ENCODE peak calls at places on chromosome 11, in ten cellular contexts. One of them, this sample, is unnamed.
A peak's percentile ranks its signal among the peaks of the same experiment; 100 is the strongest.

GRCh38 chr11:21485011-21485410 is 707.9 kb upstream of the ANO5 start:
- DNase-seq in GM12878: no peak
- DNase-seq in CD8-positive, alpha-beta T cell: no peak
- DNase-seq in foreskin fibroblast: no peak
- DNase-seq in AG09319: no peak
- DNase-seq in endothelial cell: no peak
- DNase-seq in epithelial cell of proximal tubule: no peak
- DNase-seq in CD4-positive, alpha-beta T cell: no peak
- DNase-seq in GM20000: no peak
- DNase-seq in AG09309: no peak
- DNase-seq in this sample: no peak

GRCh38 chr11:7890417-7891179 is 40.5 kb downstream of the OR10A6 start:
- DNase-seq in GM12878: no peak
- DNase-seq in CD8-positive, alpha-beta T cell: no peak
- DNase-seq in foreskin fibroblast: no peak
- DNase-seq in AG09319: no peak
- DNase-seq in endothelial cell: peak; percentile 48
- DNase-seq in epithelial cell of proximal tubule: peak; percentile 64
- DNase-seq in CD4-positive, alpha-beta T cell: no peak
- DNase-seq in GM20000: no peak
- DNase-seq in AG09309: no peak
- DNase-seq in this sample: peak; percentile 18

GRCh38 chr11:9092085-9092484 is 686 bp upstream of the SCUBE2 start:
- DNase-seq in GM12878: no peak
- DNase-seq in CD8-positive, alpha-beta T cell: no peak
- DNase-seq in foreskin fibroblast: no peak
- DNase-seq in AG09319: no peak
- DNase-seq in endothelial cell: no peak
- DNase-seq in epithelial cell of proximal tubule: no peak
- DNase-seq in CD4-positive, alpha-beta T cell: no peak
- DNase-seq in GM20000: peak; percentile 25
- DNase-seq in AG09309: no peak
- DNase-seq in this sample: no peak

GRCh38 chr11:95853138-95853537 is 62.8 kb downstream of the CEP57 start:
- DNase-seq in GM12878: no peak
- DNase-seq in CD8-positive, alpha-beta T cell: no peak
- DNase-seq in foreskin fibroblast: no peak
- DNase-seq in AG09319: no peak
- DNase-seq in endothelial cell: no peak
- DNase-seq in epithelial cell of proximal tubule: no peak
- DNase-seq in CD4-positive, alpha-beta T cell: no peak
- DNase-seq in GM20000: no peak
- DNase-seq in AG09309: no peak
- DNase-seq in this sample: no peak

GRCh38 chr11:28673687-28674431 is 565.7 kb downstream of the METTL15 start:
- DNase-seq in GM12878: no peak
- DNase-seq in CD8-positive, alpha-beta T cell: no peak
- DNase-seq in foreskin fibroblast: peak; percentile 47
- DNase-seq in AG09319: peak; percentile 92
- DNase-seq in endothelial cell: no peak
- DNase-seq in epithelial cell of proximal tubule: no peak
- DNase-seq in CD4-positive, alpha-beta T cell: no peak
- DNase-seq in GM20000: no peak
- DNase-seq in AG09309: peak; percentile 76
- DNase-seq in this sample: no peak

GRCh38 chr11:4191031-4191571 is 96.5 kb downstream of the RRM1 start:
- DNase-seq in GM12878: no peak
- DNase-seq in CD8-positive, alpha-beta T cell: no peak
- DNase-seq in foreskin fibroblast: no peak
- DNase-seq in AG09319: no peak
- DNase-seq in endothelial cell: no peak
- DNase-seq in epithelial cell of proximal tubule: no peak
- DNase-seq in CD4-positive, alpha-beta T cell: no peak
- DNase-seq in GM20000: no peak
- DNase-seq in AG09309: no peak
- DNase-seq in this sample: no peak

GRCh38 chr11:5684627-5685362 is at the start of gene TRIM5:
- DNase-seq in GM12878: peak; percentile 86
- DNase-seq in CD8-positive, alpha-beta T cell: peak; percentile 58
- DNase-seq in foreskin fibroblast: peak; percentile 92
- DNase-seq in AG09319: peak; percentile 90
- DNase-seq in endothelial cell: peak; percentile 78
- DNase-seq in epithelial cell of proximal tubule: peak; percentile 94
- DNase-seq in CD4-positive, alpha-beta T cell: peak; percentile 78
- DNase-seq in GM20000: peak; percentile 90
- DNase-seq in AG09309: peak; percentile 95
- DNase-seq in this sample: peak; percentile 73

GRCh38 chr11:102924851-102925380 is 30.6 kb downstream of the MMP13 start:
- DNase-seq in GM12878: no peak
- DNase-seq in CD8-positive, alpha-beta T cell: no peak
- DNase-seq in foreskin fibroblast: peak; percentile 60
- DNase-seq in AG09319: no peak
- DNase-seq in endothelial cell: no peak
- DNase-seq in epithelial cell of proximal tubule: no peak
- DNase-seq in CD4-positive, alpha-beta T cell: no peak
- DNase-seq in GM20000: no peak
- DNase-seq in AG09309: no peak
- DNase-seq in this sample: no peak

GRCh38 chr11:105610796-105611361 is 1.0 kb downstream of the GRIA4 start:
- DNase-seq in GM12878: no peak
- DNase-seq in CD8-positive, alpha-beta T cell: no peak
- DNase-seq in foreskin fibroblast: no peak
- DNase-seq in AG09319: no peak
- DNase-seq in endothelial cell: no peak
- DNase-seq in epithelial cell of proximal tubule: no peak
- DNase-seq in CD4-positive, alpha-beta T cell: no peak
- DNase-seq in GM20000: no peak
- DNase-seq in AG09309: no peak
- DNase-seq in this sample: no peak

GRCh38 chr11:74123008-74123448 is 47.8 kb downstream of the C2CD3 start:
- DNase-seq in GM12878: no peak
- DNase-seq in CD8-positive, alpha-beta T cell: no peak
- DNase-seq in foreskin fibroblast: no peak
- DNase-seq in AG09319: no peak
- DNase-seq in endothelial cell: no peak
- DNase-seq in epithelial cell of proximal tubule: no peak
- DNase-seq in CD4-positive, alpha-beta T cell: no peak
- DNase-seq in GM20000: no peak
- DNase-seq in AG09309: no peak
- DNase-seq in this sample: no peak
- TF ChIP-seq CTCF in GM12878: no peak
- TF ChIP-seq CTCF in CD8-positive, alpha-beta T cell: no peak
- TF ChIP-seq CTCF in foreskin fibroblast: no peak
- TF ChIP-seq CTCF in AG09319: peak; percentile 20
- TF ChIP-seq CTCF in endothelial cell: no peak
- TF ChIP-seq CTCF in epithelial cell of proximal tubule: peak; percentile 14
- TF ChIP-seq CTCF in CD4-positive, alpha-beta T cell: no peak
- TF ChIP-seq CTCF in GM20000: no peak
- TF ChIP-seq CTCF in AG09309: peak; percentile 35
- TF ChIP-seq CTCF in this sample: no peak

GRCh38 chr11:118068206-118068944 is 8.5 kb upstream of the TMPRSS4 start:
- DNase-seq in GM12878: no peak
- DNase-seq in CD8-positive, alpha-beta T cell: no peak
- DNase-seq in foreskin fibroblast: no peak
- DNase-seq in AG09319: no peak
- DNase-seq in endothelial cell: peak; percentile 52
- DNase-seq in epithelial cell of proximal tubule: no peak
- DNase-seq in CD4-positive, alpha-beta T cell: no peak
- DNase-seq in GM20000: no peak
- DNase-seq in AG09309: no peak
- DNase-seq in this sample: peak; percentile 47
- TF ChIP-seq CTCF in GM12878: no peak
- TF ChIP-seq CTCF in CD8-positive, alpha-beta T cell: no peak
- TF ChIP-seq CTCF in foreskin fibroblast: no peak
- TF ChIP-seq CTCF in AG09319: no peak
- TF ChIP-seq CTCF in endothelial cell: no peak
- TF ChIP-seq CTCF in epithelial cell of proximal tubule: peak; percentile 20
- TF ChIP-seq CTCF in CD4-positive, alpha-beta T cell: no peak
- TF ChIP-seq CTCF in GM20000: no peak
- TF ChIP-seq CTCF in AG09309: no peak
- TF ChIP-seq CTCF in this sample: peak; percentile 36

DNA sequence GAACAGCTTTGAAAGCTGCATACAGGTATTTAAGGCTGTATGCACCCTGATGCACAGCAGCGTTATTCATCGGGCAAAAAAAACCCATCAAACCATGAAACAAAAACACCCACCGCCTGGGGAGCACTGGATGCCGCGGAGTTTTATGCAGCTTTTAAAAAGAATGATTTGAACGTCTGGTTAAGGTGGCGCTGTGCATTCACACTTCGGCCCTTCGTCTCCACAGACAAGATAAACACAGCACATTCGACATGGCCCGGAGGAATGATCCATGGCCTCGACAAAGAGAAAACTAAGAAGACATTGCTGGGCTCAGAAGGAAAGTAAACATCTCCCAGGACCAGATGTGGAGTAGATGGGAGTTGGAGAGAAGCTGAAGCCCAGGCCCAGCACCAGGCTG is 40.8 kb upstream of the GAL start:
- DNase-seq in GM12878: no peak
- DNase-seq in CD8-positive, alpha-beta T cell: no peak
- DNase-seq in foreskin fibroblast: peak; percentile 7
- DNase-seq in AG09319: no peak
- DNase-seq in endothelial cell: no peak
- DNase-seq in epithelial cell of proximal tubule: peak; percentile 1
- DNase-seq in CD4-positive, alpha-beta T cell: no peak
- DNase-seq in GM20000: no peak
- DNase-seq in AG09309: no peak
- DNase-seq in this sample: no peak
- TF ChIP-seq CTCF in GM12878: no peak
- TF ChIP-seq CTCF in CD8-positive, alpha-beta T cell: no peak
- TF ChIP-seq CTCF in foreskin fibroblast: peak; percentile 7
- TF ChIP-seq CTCF in AG09319: no peak
- TF ChIP-seq CTCF in endothelial cell: no peak
- TF ChIP-seq CTCF in epithelial cell of proximal tubule: peak; percentile 43
- TF ChIP-seq CTCF in CD4-positive, alpha-beta T cell: no peak
- TF ChIP-seq CTCF in GM20000: no peak
- TF ChIP-seq CTCF in AG09309: no peak
- TF ChIP-seq CTCF in this sample: no peak

GRCh38 chr11:63277345-63277943 is 34.0 kb upstream of the SLC22A25 start:
- DNase-seq in GM12878: no peak
- DNase-seq in CD8-positive, alpha-beta T cell: no peak
- DNase-seq in foreskin fibroblast: no peak
- DNase-seq in AG09319: no peak
- DNase-seq in endothelial cell: no peak
- DNase-seq in epithelial cell of proximal tubule: no peak
- DNase-seq in CD4-positive, alpha-beta T cell: no peak
- DNase-seq in GM20000: peak; percentile 7
- DNase-seq in AG09309: no peak
- DNase-seq in this sample: no peak

GRCh38 chr11:63273685-63274084 is 30.3 kb upstream of the SLC22A25 start:
- DNase-seq in GM12878: no peak
- DNase-seq in CD8-positive, alpha-beta T cell: no peak
- DNase-seq in foreskin fibroblast: no peak
- DNase-seq in AG09319: no peak
- DNase-seq in endothelial cell: no peak
- DNase-seq in epithelial cell of proximal tubule: no peak
- DNase-seq in CD4-positive, alpha-beta T cell: no peak
- DNase-seq in GM20000: no peak
- DNase-seq in AG09309: no peak
- DNase-seq in this sample: no peak

DNA sequence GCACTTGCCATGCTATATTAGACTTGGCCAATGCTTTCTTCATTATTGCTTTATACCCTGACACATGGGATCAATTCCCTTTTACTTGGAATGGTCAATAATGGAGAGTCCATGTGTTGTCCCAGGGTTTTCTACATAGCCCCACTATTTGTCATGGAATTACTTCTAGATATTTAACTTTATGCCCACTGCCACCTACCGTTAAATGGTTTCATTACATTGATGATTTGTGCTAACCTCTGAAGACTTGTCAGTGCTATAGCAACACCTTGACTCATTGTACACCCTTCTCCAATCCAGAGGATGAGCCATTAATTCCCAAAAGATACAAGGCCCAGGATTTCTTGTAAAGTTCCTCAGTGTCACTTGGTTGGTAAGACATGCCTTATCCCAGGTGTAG is 31.4 kb upstream of the SLC22A25 start:
- DNase-seq in GM12878: no peak
- DNase-seq in CD8-positive, alpha-beta T cell: no peak
- DNase-seq in foreskin fibroblast: no peak
- DNase-seq in AG09319: no peak
- DNase-seq in endothelial cell: no peak
- DNase-seq in epithelial cell of proximal tubule: no peak
- DNase-seq in CD4-positive, alpha-beta T cell: no peak
- DNase-seq in GM20000: no peak
- DNase-seq in AG09309: no peak
- DNase-seq in this sample: no peak
- TF ChIP-seq CTCF in GM12878: no peak
- TF ChIP-seq CTCF in CD8-positive, alpha-beta T cell: no peak
- TF ChIP-seq CTCF in foreskin fibroblast: no peak
- TF ChIP-seq CTCF in AG09319: no peak
- TF ChIP-seq CTCF in endothelial cell: no peak
- TF ChIP-seq CTCF in epithelial cell of proximal tubule: peak; percentile 5
- TF ChIP-seq CTCF in CD4-positive, alpha-beta T cell: no peak
- TF ChIP-seq CTCF in GM20000: no peak
- TF ChIP-seq CTCF in AG09309: no peak
- TF ChIP-seq CTCF in this sample: no peak

DNA sequence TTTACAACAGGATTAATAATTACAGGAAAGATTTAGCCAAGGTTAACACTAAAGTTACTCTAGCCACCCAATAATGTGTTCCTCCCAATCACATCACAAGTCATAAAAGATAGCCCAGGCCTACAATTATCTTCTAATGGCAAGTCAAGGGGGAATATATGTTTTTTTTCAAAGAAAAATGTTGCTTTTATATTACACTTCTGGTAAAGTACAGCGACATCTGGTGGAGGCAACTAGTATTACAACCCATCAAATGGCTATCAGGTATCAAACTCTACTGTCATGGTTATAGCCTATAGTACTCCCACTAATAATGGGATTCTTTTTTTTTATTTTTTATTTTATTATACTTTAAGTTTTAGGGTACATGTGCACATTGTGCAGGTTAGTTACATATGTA is 71.8 kb downstream of the XRRA1 start:
- DNase-seq in GM12878: no peak
- DNase-seq in CD8-positive, alpha-beta T cell: no peak
- DNase-seq in foreskin fibroblast: peak; percentile 8
- DNase-seq in AG09319: no peak
- DNase-seq in endothelial cell: no peak
- DNase-seq in epithelial cell of proximal tubule: no peak
- DNase-seq in CD4-positive, alpha-beta T cell: no peak
- DNase-seq in GM20000: no peak
- DNase-seq in AG09309: no peak
- DNase-seq in this sample: no peak
- TF ChIP-seq CTCF in GM12878: peak; percentile 13
- TF ChIP-seq CTCF in CD8-positive, alpha-beta T cell: peak; percentile 35
- TF ChIP-seq CTCF in foreskin fibroblast: peak; percentile 51
- TF ChIP-seq CTCF in AG09319: peak; percentile 44
- TF ChIP-seq CTCF in endothelial cell: peak; percentile 88
- TF ChIP-seq CTCF in epithelial cell of proximal tubule: peak; percentile 61
- TF ChIP-seq CTCF in CD4-positive, alpha-beta T cell: peak; percentile 60
- TF ChIP-seq CTCF in GM20000: no peak
- TF ChIP-seq CTCF in AG09309: peak; percentile 40
- TF ChIP-seq CTCF in this sample: peak; percentile 43

This sample was measured in nephron progenitor cell.